ENCODE peak calls at places on chromosome 2, in five cellular contexts. One of them, this sample, is unnamed.

GRCh38 chr2:180571559-180571958 is 408.8 kb upstream of the UBE2E3 start:
- DNase-seq in heart right ventricle: no peak
- DNase-seq in NCI-H1092: no peak
- DNase-seq in NCI-H2081: no peak
- DNase-seq in HuH-7: no peak
- DNase-seq in this sample: no peak

GRCh38 chr2:214899751-214900150 is 90.3 kb upstream of the BARD1 start:
- DNase-seq in HuH-7: no peak
- DNase-seq in heart right ventricle: no peak
- DNase-seq in NCI-H1092: no peak
- DNase-seq in NCI-H2081: peak
- DNase-seq in this sample: no peak

GRCh38 chr2:19505199-19506136 is 147.0 kb upstream of the OSR1 start:
- DNase-seq in NCI-H1092: no peak
- DNase-seq in HuH-7: no peak
- DNase-seq in heart right ventricle: no peak
- DNase-seq in NCI-H2081: no peak
- DNase-seq in this sample: no peak

GRCh38 chr2:156480376-156480775 is 44.2 kb downstream of the GPD2 start:
- DNase-seq in NCI-H2081: no peak
- DNase-seq in NCI-H1092: no peak
- DNase-seq in HuH-7: no peak
- DNase-seq in heart right ventricle: no peak
- DNase-seq in this sample: no peak

GRCh38 chr2:85611217-85611704 is 605 bp downstream of the C2orf68 start:
- DNase-seq in NCI-H2081: no peak
- DNase-seq in heart right ventricle: no peak
- DNase-seq in NCI-H1092: no peak
- DNase-seq in HuH-7: no peak
- DNase-seq in this sample: no peak

GRCh38 chr2:290090-290722 is 2.3 kb upstream of the ALKAL2 start:
- DNase-seq in heart right ventricle: peak
- DNase-seq in NCI-H1092: peak
- DNase-seq in HuH-7: peak
- DNase-seq in NCI-H2081: peak
- DNase-seq in this sample: peak

GRCh38 chr2:222572761-222573174 is 83.1 kb downstream of the FARSB start:
- DNase-seq in NCI-H2081: no peak
- DNase-seq in HuH-7: peak
- DNase-seq in heart right ventricle: no peak
- DNase-seq in NCI-H1092: no peak
- DNase-seq in this sample: no peak

GRCh38 chr2:3625186-3625585 is 30.3 kb downstream of the COLEC11 start:
- DNase-seq in heart right ventricle: no peak
- DNase-seq in NCI-H1092: no peak
- DNase-seq in NCI-H2081: no peak
- DNase-seq in HuH-7: no peak
- DNase-seq in this sample: peak

GRCh38 chr2:171161425-171162289 is 964 bp upstream of the TLK1 start:
- DNase-seq in HuH-7: no peak
- DNase-seq in heart right ventricle: no peak
- DNase-seq in NCI-H1092: no peak
- DNase-seq in NCI-H2081: no peak
- DNase-seq in this sample: no peak

GRCh38 chr2:3624059-3624794 is 29.3 kb downstream of the COLEC11 start:
- DNase-seq in heart right ventricle: no peak
- DNase-seq in NCI-H1092: no peak
- DNase-seq in HuH-7: no peak
- DNase-seq in NCI-H2081: no peak
- DNase-seq in this sample: no peak

GRCh38 chr2:120395686-120396518 is 50.0 kb downstream of the INHBB start:
- DNase-seq in NCI-H2081: peak
- DNase-seq in heart right ventricle: no peak
- DNase-seq in HuH-7: no peak
- DNase-seq in NCI-H1092: peak
- DNase-seq in this sample: peak

GRCh38 chr2:206316141-206316540 is 41.7 kb downstream of the ZDBF2 start:
- DNase-seq in NCI-H2081: no peak
- DNase-seq in heart right ventricle: no peak
- DNase-seq in NCI-H1092: no peak
- DNase-seq in HuH-7: no peak
- DNase-seq in this sample: no peak

GRCh38 chr2:74935883-74936483 is 22.5 kb upstream of the POLE4 start:
- DNase-seq in NCI-H2081: no peak
- DNase-seq in HuH-7: no peak
- DNase-seq in NCI-H1092: no peak
- DNase-seq in heart right ventricle: no peak
- DNase-seq in this sample: no peak

GRCh38 chr2:116676776-116677175 is 1137.7 kb upstream of the DDX18 start:
- DNase-seq in NCI-H2081: no peak
- DNase-seq in NCI-H1092: no peak
- DNase-seq in heart right ventricle: no peak
- DNase-seq in HuH-7: no peak
- DNase-seq in this sample: no peak

GRCh38 chr2:72745679-72746368 is 80.0 kb downstream of the EXOC6B start:
- DNase-seq in HuH-7: peak
- DNase-seq in NCI-H1092: peak
- DNase-seq in heart right ventricle: no peak
- DNase-seq in NCI-H2081: peak
- DNase-seq in this sample: no peak

GRCh38 chr2:10385501-10385900 is 62.6 kb downstream of the ODC1 start:
- DNase-seq in HuH-7: no peak
- DNase-seq in heart right ventricle: no peak
- DNase-seq in NCI-H2081: no peak
- DNase-seq in NCI-H1092: no peak
- DNase-seq in this sample: no peak

GRCh38 chr2:29005331-29005730 is 24.2 kb downstream of the TOGARAM2 start:
- DNase-seq in HuH-7: no peak
- DNase-seq in NCI-H2081: no peak
- DNase-seq in heart right ventricle: no peak
- DNase-seq in NCI-H1092: no peak
- DNase-seq in this sample: no peak

GRCh38 chr2:188414412-188414811 is 122.7 kb downstream of the GULP1 start:
- DNase-seq in NCI-H1092: no peak
- DNase-seq in heart right ventricle: no peak
- DNase-seq in HuH-7: no peak
- DNase-seq in NCI-H2081: no peak
- DNase-seq in this sample: no peak